ENCODE peak calls at places on chromosomes 7 and 10, in nine cellular contexts. P, T, E, I, S, J, Q, C and B are unnamed samples.

GRCh38 chr7:109545686-109546085 is 976.0 kb downstream of the DNAJB9 start:
- DNase-seq in J (no peak), S (no peak), P (no peak), C (no peak), Q (no peak), T (no peak), E (no peak), I (no peak), B (no peak)

GRCh38 chr7:33933611-33934281 is 28.4 kb downstream of the BMPER start:
- DNase-seq in I (peak; percentile 57), C (no peak), Q (no peak), T (no peak), J (peak; percentile 76), S (no peak), P (no peak), E (no peak), B (no peak)

GRCh38 chr7:3575753-3576531 is 274.9 kb downstream of the SDK1 start:
- DNase-seq in E (no peak), I (no peak), P (no peak), Q (no peak), J (no peak), S (no peak), C (no peak), T (no peak), B (no peak)

GRCh38 chr10:27390681-27391080 is 113.4 kb upstream of the RAB18 start:
- DNase-seq in C (no peak), J (peak; percentile 6), E (no peak), Q (no peak), P (no peak), T (no peak), I (peak; percentile 39), S (no peak), B (no peak)

GRCh38 chr10:96511044-96511945 is 2.4 kb downstream of the TLL2 start:
- DNase-seq in P (no peak), I (no peak), Q (no peak), S (no peak), C (peak; percentile 81), T (peak; percentile 36), J (peak; percentile 33), E (peak; percentile 64), B (peak; percentile 2)

GRCh38 chr7:137269240-137269639 is 74.3 kb downstream of the PTN start:
- DNase-seq in Q (no peak), P (no peak), J (no peak), E (no peak), S (no peak), C (no peak), I (no peak), T (no peak), B (no peak)

GRCh38 chr10:43046288-43046991 is 30.4 kb upstream of the RET start:
- DNase-seq in T (no peak), P (no peak), E (no peak), I (no peak), Q (no peak), S (no peak), J (no peak), C (no peak), B (no peak)

GRCh38 chr7:101998904-101999236 is 181.4 kb downstream of the CUX1 start:
- DNase-seq in T (no peak), P (no peak), Q (no peak), I (no peak), S (no peak), J (no peak), C (no peak), E (peak; percentile 9), B (no peak)

GRCh38 chr10:88389456-88389855 is 193.7 kb downstream of the RNLS start:
- DNase-seq in S (no peak), T (peak; percentile 39), C (peak; percentile 81), E (peak; percentile 20), I (no peak), P (no peak), Q (peak; percentile 45), J (peak; percentile 62), B (peak; percentile 2)

GRCh38 chr7:28986723-28987122 is 28.6 kb upstream of the TRIL start:
- DNase-seq in J (peak; percentile 67), P (no peak), E (no peak), I (peak; percentile 92), Q (peak; percentile 16), T (no peak), S (no peak), C (no peak), B (no peak)